ENCODE peak calls at places on chromosomes 3 and 15, in five cellular contexts. One of them, this sample, is unnamed.

GRCh38 chr15:80404057-80404718 is at the start of gene ARNT2:
- DNase-seq in WERI-Rb-1: peak; percentile 71
- DNase-seq in endothelial cell of umbilical vein: no peak
- DNase-seq in upper lobe of right lung: peak; percentile 69
- DNase-seq in heart left ventricle: peak; percentile 28
- DNase-seq in this sample: no peak

GRCh38 chr3:12187448-12188327 is 29.0 kb upstream of the TIMP4 start:
- DNase-seq in WERI-Rb-1: no peak
- DNase-seq in endothelial cell of umbilical vein: peak; percentile 17
- DNase-seq in upper lobe of right lung: peak; percentile 78
- DNase-seq in heart left ventricle: peak; percentile 59
- DNase-seq in this sample: no peak

GRCh38 chr3:171088984-171089754 is 62.6 kb upstream of the SLC2A2 start:
- DNase-seq in WERI-Rb-1: no peak
- DNase-seq in endothelial cell of umbilical vein: peak; percentile 77
- DNase-seq in upper lobe of right lung: no peak
- DNase-seq in heart left ventricle: no peak
- DNase-seq in this sample: no peak

GRCh38 chr3:11549580-11550140 is 94.1 kb downstream of the VGLL4 start:
- DNase-seq in WERI-Rb-1: no peak
- DNase-seq in endothelial cell of umbilical vein: no peak
- DNase-seq in upper lobe of right lung: no peak
- DNase-seq in heart left ventricle: no peak
- DNase-seq in this sample: no peak

GRCh38 chr3:113439576-113439975 is 1.7 kb downstream of the CFAP44 start:
- DNase-seq in WERI-Rb-1: no peak
- DNase-seq in endothelial cell of umbilical vein: no peak
- DNase-seq in upper lobe of right lung: no peak
- DNase-seq in heart left ventricle: no peak
- DNase-seq in this sample: no peak

GRCh38 chr15:41936649-41937567 is 35.4 kb downstream of the EHD4 start:
- DNase-seq in WERI-Rb-1: no peak
- DNase-seq in endothelial cell of umbilical vein: peak; percentile 97
- DNase-seq in upper lobe of right lung: no peak
- DNase-seq in heart left ventricle: peak; percentile 70
- DNase-seq in this sample: no peak

GRCh38 chr3:149611149-149611548 is 46.7 kb downstream of the WWTR1 start:
- DNase-seq in WERI-Rb-1: no peak
- DNase-seq in endothelial cell of umbilical vein: peak; percentile 53
- DNase-seq in upper lobe of right lung: no peak
- DNase-seq in heart left ventricle: no peak
- DNase-seq in this sample: no peak

GRCh38 chr15:40333922-40334492 is 6.7 kb downstream of the CCDC9B start:
- DNase-seq in WERI-Rb-1: peak; percentile 92
- DNase-seq in endothelial cell of umbilical vein: peak; percentile 98
- DNase-seq in upper lobe of right lung: peak; percentile 82
- DNase-seq in heart left ventricle: peak; percentile 80
- DNase-seq in this sample: peak; percentile 50

GRCh38 chr3:128473737-128474136 is 7.0 kb upstream of the DNAJB8 start:
- DNase-seq in WERI-Rb-1: no peak
- DNase-seq in endothelial cell of umbilical vein: no peak
- DNase-seq in upper lobe of right lung: no peak
- DNase-seq in heart left ventricle: no peak
- DNase-seq in this sample: no peak

GRCh38 chr3:124883191-124883747 is 3.9 kb downstream of the ITGB5 start:
- DNase-seq in WERI-Rb-1: no peak
- DNase-seq in endothelial cell of umbilical vein: no peak
- DNase-seq in upper lobe of right lung: no peak
- DNase-seq in heart left ventricle: no peak
- DNase-seq in this sample: no peak

GRCh38 chr15:34588046-34588674 is 4.7 kb upstream of the GOLGA8B start:
- DNase-seq in WERI-Rb-1: peak; percentile 87
- DNase-seq in endothelial cell of umbilical vein: peak; percentile 74
- DNase-seq in upper lobe of right lung: no peak
- DNase-seq in heart left ventricle: peak; percentile 62
- DNase-seq in this sample: peak; percentile 86

DNA sequence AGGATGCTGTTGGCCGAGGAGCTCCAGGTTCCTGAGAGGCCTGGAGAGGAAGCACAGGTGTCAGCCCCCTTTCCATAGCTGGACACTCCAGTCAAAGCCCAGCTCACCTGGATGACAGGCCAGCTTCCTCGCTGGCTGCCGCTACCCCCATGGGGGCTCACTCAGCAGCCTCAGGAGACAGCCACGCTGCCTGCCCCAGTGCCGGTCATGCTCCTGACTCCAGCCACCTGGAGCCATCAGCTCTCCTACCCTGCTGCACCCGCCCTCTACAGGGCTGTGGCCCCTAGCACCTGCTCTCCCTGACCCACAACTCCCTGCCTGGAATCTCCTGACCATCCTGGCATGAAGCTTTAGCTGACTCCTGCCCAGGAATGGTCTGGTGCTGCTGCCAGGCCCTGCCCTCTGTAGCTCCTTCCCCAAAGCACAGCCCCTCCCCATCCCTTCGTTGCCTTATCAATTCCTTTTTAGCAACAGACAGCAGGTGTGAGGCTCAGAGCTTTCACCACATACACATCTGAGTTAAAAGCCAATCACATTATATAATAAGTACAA is 94.2 kb downstream of the NUP210 start:
- DNase-seq in WERI-Rb-1: no peak
- DNase-seq in endothelial cell of umbilical vein: no peak
- DNase-seq in upper lobe of right lung: no peak
- DNase-seq in heart left ventricle: no peak
- DNase-seq in this sample: no peak
- TF ChIP-seq CTCF in WERI-Rb-1: no peak
- TF ChIP-seq CTCF in endothelial cell of umbilical vein: no peak
- TF ChIP-seq CTCF in upper lobe of right lung: no peak
- TF ChIP-seq CTCF in heart left ventricle: no peak
- TF ChIP-seq CTCF in this sample: no peak

GRCh38 chr3:37987315-37987697 is 3.3 kb upstream of the VILL start:
- DNase-seq in WERI-Rb-1: no peak
- DNase-seq in endothelial cell of umbilical vein: no peak
- DNase-seq in upper lobe of right lung: no peak
- DNase-seq in heart left ventricle: no peak
- DNase-seq in this sample: peak; percentile 11
- H3K27ac ChIP-seq in WERI-Rb-1: no peak overlapping the region
- H3K27ac ChIP-seq in endothelial cell of umbilical vein: no peak overlapping the region
- H3K27ac ChIP-seq in upper lobe of right lung: peak overlapping the region; percentile 68
- H3K27ac ChIP-seq in heart left ventricle: no peak overlapping the region
- H3K27ac ChIP-seq in this sample: no peak overlapping the region

DNA sequence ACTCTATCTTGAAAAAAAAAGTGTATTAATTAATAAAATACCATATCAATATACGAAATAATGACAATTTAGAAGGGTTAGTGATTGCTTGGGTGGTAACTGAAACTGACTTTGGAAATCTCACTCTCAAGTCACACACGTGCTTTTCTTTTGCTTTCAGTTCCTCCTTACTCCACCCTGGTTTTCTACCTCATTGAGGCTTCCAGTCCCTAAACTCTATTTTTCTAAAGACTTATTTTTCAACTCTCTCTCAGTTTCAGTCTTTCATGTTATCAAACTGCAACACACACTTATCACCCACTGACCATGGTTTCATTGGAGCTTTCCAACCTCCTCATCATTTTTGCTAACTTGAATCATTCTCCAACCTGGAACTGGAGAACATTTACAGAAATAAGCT is 23.5 kb downstream of the IL12A start:
- DNase-seq in WERI-Rb-1: no peak
- DNase-seq in endothelial cell of umbilical vein: no peak
- DNase-seq in upper lobe of right lung: no peak
- DNase-seq in heart left ventricle: no peak
- DNase-seq in this sample: no peak
- H3K4me3 ChIP-seq in WERI-Rb-1: no peak overlapping the region
- H3K4me3 ChIP-seq in endothelial cell of umbilical vein: no peak overlapping the region
- H3K4me3 ChIP-seq in upper lobe of right lung: no peak overlapping the region
- H3K4me3 ChIP-seq in heart left ventricle: no peak overlapping the region
- H3K4me3 ChIP-seq in this sample: no peak overlapping the region

DNA sequence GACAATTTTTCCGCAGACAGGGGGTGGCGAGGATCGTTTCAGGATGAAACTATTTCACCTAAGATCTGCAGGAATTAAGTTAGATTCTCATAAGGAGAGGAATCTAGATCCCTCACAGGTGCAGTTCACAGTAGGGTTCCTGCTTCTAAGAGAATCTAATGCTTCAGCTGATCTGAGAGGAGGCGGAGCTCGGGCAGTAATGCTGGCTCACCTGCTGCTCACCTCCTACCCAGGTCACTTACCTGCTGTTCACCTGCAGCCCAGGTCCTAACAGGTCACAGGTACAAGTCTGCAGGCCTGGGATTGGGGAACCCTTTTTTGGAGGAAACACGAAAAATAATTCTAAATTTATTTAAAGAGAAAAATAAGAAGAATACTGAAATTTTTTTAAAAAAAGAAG is 406.8 kb downstream of the MCTP2 start:
- DNase-seq in WERI-Rb-1: no peak
- DNase-seq in endothelial cell of umbilical vein: no peak
- DNase-seq in upper lobe of right lung: no peak
- DNase-seq in heart left ventricle: no peak
- DNase-seq in this sample: no peak
- TF ChIP-seq CTCF in WERI-Rb-1: no peak
- TF ChIP-seq CTCF in endothelial cell of umbilical vein: no peak
- TF ChIP-seq CTCF in upper lobe of right lung: no peak
- TF ChIP-seq CTCF in heart left ventricle: no peak
- TF ChIP-seq CTCF in this sample: no peak

This sample was measured in testis.